ENCODE peak calls at places on chromosomes 7 and 10, in nine cellular contexts. One of them, this sample, is unnamed.

GRCh38 chr7:128732521-128733277 is 6.5 kb upstream of the CALU start:
- DNase-seq in NCI-H1092 treated with DMSO at 0.1 percent for 48 hours: no peak
- DNase-seq in stimulated activated CD4-positive, alpha-beta T cell treated with anti-CD3 and anti-CD28 coated beads, Interleukin-1b, Interleukin-23, amount 100 ng/mL, for 1 hour: no peak
- DNase-seq in choroid plexus epithelial cell: no peak
- DNase-seq in cardiac muscle cell: no peak
- DNase-seq in stimulated activated CD8-positive, alpha-beta memory T cell treated with anti-CD3 and anti-CD28 coated beads, Interleukin-15, amount 100 ng/mL, for 4 hours: no peak
- DNase-seq in HuH-7.5: no peak
- DNase-seq in fibroblast of pulmonary artery: no peak
- DNase-seq in H4: no peak
- DNase-seq in this sample: no peak

GRCh38 chr10:47406870-47407648 is 23.0 kb upstream of the ZNF488 start:
- DNase-seq in NCI-H1092 treated with DMSO at 0.1 percent for 48 hours: no peak
- DNase-seq in stimulated activated CD4-positive, alpha-beta T cell treated with anti-CD3 and anti-CD28 coated beads, Interleukin-1b, Interleukin-23, amount 100 ng/mL, for 1 hour: no peak
- DNase-seq in choroid plexus epithelial cell: peak
- DNase-seq in cardiac muscle cell: no peak
- DNase-seq in stimulated activated CD8-positive, alpha-beta memory T cell treated with anti-CD3 and anti-CD28 coated beads, Interleukin-15, amount 100 ng/mL, for 4 hours: no peak
- DNase-seq in HuH-7.5: peak
- DNase-seq in fibroblast of pulmonary artery: peak
- DNase-seq in H4: peak
- DNase-seq in this sample: peak

GRCh38 chr10:49594594-49594993 is 15.5 kb upstream of the SLC18A3 start:
- DNase-seq in NCI-H1092 treated with DMSO at 0.1 percent for 48 hours: peak
- DNase-seq in stimulated activated CD4-positive, alpha-beta T cell treated with anti-CD3 and anti-CD28 coated beads, Interleukin-1b, Interleukin-23, amount 100 ng/mL, for 1 hour: no peak
- DNase-seq in choroid plexus epithelial cell: peak
- DNase-seq in cardiac muscle cell: peak
- DNase-seq in stimulated activated CD8-positive, alpha-beta memory T cell treated with anti-CD3 and anti-CD28 coated beads, Interleukin-15, amount 100 ng/mL, for 4 hours: no peak
- DNase-seq in HuH-7.5: no peak
- DNase-seq in fibroblast of pulmonary artery: peak
- DNase-seq in H4: peak
- DNase-seq in this sample: peak

GRCh38 chr7:19538036-19538435 is 170.8 kb downstream of the POLR1F start:
- DNase-seq in NCI-H1092 treated with DMSO at 0.1 percent for 48 hours: peak
- DNase-seq in stimulated activated CD4-positive, alpha-beta T cell treated with anti-CD3 and anti-CD28 coated beads, Interleukin-1b, Interleukin-23, amount 100 ng/mL, for 1 hour: no peak
- DNase-seq in choroid plexus epithelial cell: peak
- DNase-seq in cardiac muscle cell: no peak
- DNase-seq in stimulated activated CD8-positive, alpha-beta memory T cell treated with anti-CD3 and anti-CD28 coated beads, Interleukin-15, amount 100 ng/mL, for 4 hours: no peak
- DNase-seq in HuH-7.5: no peak
- DNase-seq in fibroblast of pulmonary artery: peak
- DNase-seq in H4: peak
- DNase-seq in this sample: peak

GRCh38 chr10:21527634-21528451 is 2.4 kb upstream of the SKIDA1 start:
- DNase-seq in NCI-H1092 treated with DMSO at 0.1 percent for 48 hours: peak
- DNase-seq in stimulated activated CD4-positive, alpha-beta T cell treated with anti-CD3 and anti-CD28 coated beads, Interleukin-1b, Interleukin-23, amount 100 ng/mL, for 1 hour: no peak
- DNase-seq in choroid plexus epithelial cell: peak
- DNase-seq in cardiac muscle cell: no peak
- DNase-seq in stimulated activated CD8-positive, alpha-beta memory T cell treated with anti-CD3 and anti-CD28 coated beads, Interleukin-15, amount 100 ng/mL, for 4 hours: no peak
- DNase-seq in HuH-7.5: no peak
- DNase-seq in fibroblast of pulmonary artery: peak
- DNase-seq in H4: peak
- DNase-seq in this sample: peak

GRCh38 chr10:14453593-14453992 is 122.9 kb upstream of the FRMD4A start:
- DNase-seq in NCI-H1092 treated with DMSO at 0.1 percent for 48 hours: no peak
- DNase-seq in stimulated activated CD4-positive, alpha-beta T cell treated with anti-CD3 and anti-CD28 coated beads, Interleukin-1b, Interleukin-23, amount 100 ng/mL, for 1 hour: no peak
- DNase-seq in choroid plexus epithelial cell: no peak
- DNase-seq in cardiac muscle cell: no peak
- DNase-seq in stimulated activated CD8-positive, alpha-beta memory T cell treated with anti-CD3 and anti-CD28 coated beads, Interleukin-15, amount 100 ng/mL, for 4 hours: no peak
- DNase-seq in HuH-7.5: no peak
- DNase-seq in fibroblast of pulmonary artery: no peak
- DNase-seq in H4: no peak
- DNase-seq in this sample: no peak

GRCh38 chr7:102273749-102274712 is 12.6 kb upstream of the SH2B2 start:
- DNase-seq in NCI-H1092 treated with DMSO at 0.1 percent for 48 hours: no peak
- DNase-seq in stimulated activated CD4-positive, alpha-beta T cell treated with anti-CD3 and anti-CD28 coated beads, Interleukin-1b, Interleukin-23, amount 100 ng/mL, for 1 hour: no peak
- DNase-seq in choroid plexus epithelial cell: peak
- DNase-seq in cardiac muscle cell: peak
- DNase-seq in stimulated activated CD8-positive, alpha-beta memory T cell treated with anti-CD3 and anti-CD28 coated beads, Interleukin-15, amount 100 ng/mL, for 4 hours: no peak
- DNase-seq in HuH-7.5: peak
- DNase-seq in fibroblast of pulmonary artery: peak
- DNase-seq in H4: peak
- DNase-seq in this sample: peak

GRCh38 chr7:146635200-146636032 is 518.8 kb downstream of the CNTNAP2 start:
- DNase-seq in NCI-H1092 treated with DMSO at 0.1 percent for 48 hours: peak
- DNase-seq in stimulated activated CD4-positive, alpha-beta T cell treated with anti-CD3 and anti-CD28 coated beads, Interleukin-1b, Interleukin-23, amount 100 ng/mL, for 1 hour: no peak
- DNase-seq in choroid plexus epithelial cell: no peak
- DNase-seq in cardiac muscle cell: peak
- DNase-seq in stimulated activated CD8-positive, alpha-beta memory T cell treated with anti-CD3 and anti-CD28 coated beads, Interleukin-15, amount 100 ng/mL, for 4 hours: no peak
- DNase-seq in HuH-7.5: no peak
- DNase-seq in fibroblast of pulmonary artery: no peak
- DNase-seq in H4: no peak
- DNase-seq in this sample: no peak

GRCh38 chr7:6288270-6288860 is 15.9 kb upstream of the CYTH3 start:
- DNase-seq in NCI-H1092 treated with DMSO at 0.1 percent for 48 hours: no peak
- DNase-seq in stimulated activated CD4-positive, alpha-beta T cell treated with anti-CD3 and anti-CD28 coated beads, Interleukin-1b, Interleukin-23, amount 100 ng/mL, for 1 hour: no peak
- DNase-seq in choroid plexus epithelial cell: no peak
- DNase-seq in cardiac muscle cell: no peak
- DNase-seq in stimulated activated CD8-positive, alpha-beta memory T cell treated with anti-CD3 and anti-CD28 coated beads, Interleukin-15, amount 100 ng/mL, for 4 hours: no peak
- DNase-seq in HuH-7.5: no peak
- DNase-seq in fibroblast of pulmonary artery: no peak
- DNase-seq in H4: no peak
- DNase-seq in this sample: no peak

GRCh38 chr10:76051007-76051936 is 619.8 kb downstream of the LRMDA start:
- DNase-seq in NCI-H1092 treated with DMSO at 0.1 percent for 48 hours: no peak
- DNase-seq in stimulated activated CD4-positive, alpha-beta T cell treated with anti-CD3 and anti-CD28 coated beads, Interleukin-1b, Interleukin-23, amount 100 ng/mL, for 1 hour: no peak
- DNase-seq in choroid plexus epithelial cell: no peak
- DNase-seq in cardiac muscle cell: peak
- DNase-seq in stimulated activated CD8-positive, alpha-beta memory T cell treated with anti-CD3 and anti-CD28 coated beads, Interleukin-15, amount 100 ng/mL, for 4 hours: no peak
- DNase-seq in HuH-7.5: peak
- DNase-seq in fibroblast of pulmonary artery: no peak
- DNase-seq in H4: no peak
- DNase-seq in this sample: no peak

GRCh38 chr7:142125576-142125975 is 14.1 kb downstream of the MGAM2 start:
- DNase-seq in NCI-H1092 treated with DMSO at 0.1 percent for 48 hours: no peak
- DNase-seq in stimulated activated CD4-positive, alpha-beta T cell treated with anti-CD3 and anti-CD28 coated beads, Interleukin-1b, Interleukin-23, amount 100 ng/mL, for 1 hour: no peak
- DNase-seq in choroid plexus epithelial cell: no peak
- DNase-seq in cardiac muscle cell: no peak
- DNase-seq in stimulated activated CD8-positive, alpha-beta memory T cell treated with anti-CD3 and anti-CD28 coated beads, Interleukin-15, amount 100 ng/mL, for 4 hours: no peak
- DNase-seq in HuH-7.5: no peak
- DNase-seq in fibroblast of pulmonary artery: no peak
- DNase-seq in H4: no peak
- DNase-seq in this sample: no peak

GRCh38 chr10:73965890-73966768 is 31.8 kb upstream of the VCL start:
- DNase-seq in NCI-H1092 treated with DMSO at 0.1 percent for 48 hours: no peak
- DNase-seq in stimulated activated CD4-positive, alpha-beta T cell treated with anti-CD3 and anti-CD28 coated beads, Interleukin-1b, Interleukin-23, amount 100 ng/mL, for 1 hour: no peak
- DNase-seq in choroid plexus epithelial cell: peak
- DNase-seq in cardiac muscle cell: peak
- DNase-seq in stimulated activated CD8-positive, alpha-beta memory T cell treated with anti-CD3 and anti-CD28 coated beads, Interleukin-15, amount 100 ng/mL, for 4 hours: no peak
- DNase-seq in HuH-7.5: no peak
- DNase-seq in fibroblast of pulmonary artery: peak
- DNase-seq in H4: peak
- DNase-seq in this sample: peak

GRCh38 chr10:116669080-116669479 is 48.3 kb downstream of the PNLIPRP2 start:
- DNase-seq in NCI-H1092 treated with DMSO at 0.1 percent for 48 hours: no peak
- DNase-seq in stimulated activated CD4-positive, alpha-beta T cell treated with anti-CD3 and anti-CD28 coated beads, Interleukin-1b, Interleukin-23, amount 100 ng/mL, for 1 hour: no peak
- DNase-seq in choroid plexus epithelial cell: no peak
- DNase-seq in cardiac muscle cell: no peak
- DNase-seq in stimulated activated CD8-positive, alpha-beta memory T cell treated with anti-CD3 and anti-CD28 coated beads, Interleukin-15, amount 100 ng/mL, for 4 hours: no peak
- DNase-seq in HuH-7.5: no peak
- DNase-seq in fibroblast of pulmonary artery: no peak
- DNase-seq in H4: no peak
- DNase-seq in this sample: no peak

GRCh38 chr7:45564485-45564884 is 9.7 kb upstream of the ADCY1 start:
- DNase-seq in NCI-H1092 treated with DMSO at 0.1 percent for 48 hours: no peak
- DNase-seq in stimulated activated CD4-positive, alpha-beta T cell treated with anti-CD3 and anti-CD28 coated beads, Interleukin-1b, Interleukin-23, amount 100 ng/mL, for 1 hour: no peak
- DNase-seq in choroid plexus epithelial cell: no peak
- DNase-seq in cardiac muscle cell: peak
- DNase-seq in stimulated activated CD8-positive, alpha-beta memory T cell treated with anti-CD3 and anti-CD28 coated beads, Interleukin-15, amount 100 ng/mL, for 4 hours: no peak
- DNase-seq in HuH-7.5: no peak
- DNase-seq in fibroblast of pulmonary artery: no peak
- DNase-seq in H4: no peak
- DNase-seq in this sample: no peak

GRCh38 chr7:28708033-28708451 is 250.1 kb downstream of the TRIL start:
- DNase-seq in NCI-H1092 treated with DMSO at 0.1 percent for 48 hours: no peak
- DNase-seq in stimulated activated CD4-positive, alpha-beta T cell treated with anti-CD3 and anti-CD28 coated beads, Interleukin-1b, Interleukin-23, amount 100 ng/mL, for 1 hour: no peak
- DNase-seq in choroid plexus epithelial cell: no peak
- DNase-seq in cardiac muscle cell: no peak
- DNase-seq in stimulated activated CD8-positive, alpha-beta memory T cell treated with anti-CD3 and anti-CD28 coated beads, Interleukin-15, amount 100 ng/mL, for 4 hours: no peak
- DNase-seq in HuH-7.5: no peak
- DNase-seq in fibroblast of pulmonary artery: peak
- DNase-seq in H4: no peak
- DNase-seq in this sample: peak

GRCh38 chr7:27697861-27698430 is 35.3 kb upstream of the HIBADH start:
- DNase-seq in NCI-H1092 treated with DMSO at 0.1 percent for 48 hours: no peak
- DNase-seq in stimulated activated CD4-positive, alpha-beta T cell treated with anti-CD3 and anti-CD28 coated beads, Interleukin-1b, Interleukin-23, amount 100 ng/mL, for 1 hour: no peak
- DNase-seq in choroid plexus epithelial cell: peak
- DNase-seq in cardiac muscle cell: no peak
- DNase-seq in stimulated activated CD8-positive, alpha-beta memory T cell treated with anti-CD3 and anti-CD28 coated beads, Interleukin-15, amount 100 ng/mL, for 4 hours: no peak
- DNase-seq in HuH-7.5: no peak
- DNase-seq in fibroblast of pulmonary artery: no peak
- DNase-seq in H4: peak
- DNase-seq in this sample: peak

GRCh38 chr10:2798340-2798739 is 269.0 kb upstream of the PFKP start:
- DNase-seq in NCI-H1092 treated with DMSO at 0.1 percent for 48 hours: peak
- DNase-seq in stimulated activated CD4-positive, alpha-beta T cell treated with anti-CD3 and anti-CD28 coated beads, Interleukin-1b, Interleukin-23, amount 100 ng/mL, for 1 hour: no peak
- DNase-seq in choroid plexus epithelial cell: no peak
- DNase-seq in cardiac muscle cell: no peak
- DNase-seq in stimulated activated CD8-positive, alpha-beta memory T cell treated with anti-CD3 and anti-CD28 coated beads, Interleukin-15, amount 100 ng/mL, for 4 hours: no peak
- DNase-seq in HuH-7.5: no peak
- DNase-seq in fibroblast of pulmonary artery: no peak
- DNase-seq in H4: no peak
- DNase-seq in this sample: no peak

GRCh38 chr7:156751319-156751718 is 110.7 kb downstream of the RNF32 start:
- DNase-seq in NCI-H1092 treated with DMSO at 0.1 percent for 48 hours: no peak
- DNase-seq in stimulated activated CD4-positive, alpha-beta T cell treated with anti-CD3 and anti-CD28 coated beads, Interleukin-1b, Interleukin-23, amount 100 ng/mL, for 1 hour: peak
- DNase-seq in choroid plexus epithelial cell: peak
- DNase-seq in cardiac muscle cell: no peak
- DNase-seq in stimulated activated CD8-positive, alpha-beta memory T cell treated with anti-CD3 and anti-CD28 coated beads, Interleukin-15, amount 100 ng/mL, for 4 hours: no peak
- DNase-seq in HuH-7.5: no peak
- DNase-seq in fibroblast of pulmonary artery: peak
- DNase-seq in H4: peak
- DNase-seq in this sample: peak

GRCh38 chr7:80277434-80278427 is 143.1 kb downstream of the GNAI1 start:
- DNase-seq in NCI-H1092 treated with DMSO at 0.1 percent for 48 hours: no peak
- DNase-seq in stimulated activated CD4-positive, alpha-beta T cell treated with anti-CD3 and anti-CD28 coated beads, Interleukin-1b, Interleukin-23, amount 100 ng/mL, for 1 hour: no peak
- DNase-seq in choroid plexus epithelial cell: peak
- DNase-seq in cardiac muscle cell: no peak
- DNase-seq in stimulated activated CD8-positive, alpha-beta memory T cell treated with anti-CD3 and anti-CD28 coated beads, Interleukin-15, amount 100 ng/mL, for 4 hours: no peak
- DNase-seq in HuH-7.5: no peak
- DNase-seq in fibroblast of pulmonary artery: peak
- DNase-seq in H4: peak
- DNase-seq in this sample: peak

GRCh38 chr7:27723086-27723485 is 16.9 kb upstream of the TAX1BP1 start:
- DNase-seq in NCI-H1092 treated with DMSO at 0.1 percent for 48 hours: peak
- DNase-seq in stimulated activated CD4-positive, alpha-beta T cell treated with anti-CD3 and anti-CD28 coated beads, Interleukin-1b, Interleukin-23, amount 100 ng/mL, for 1 hour: no peak
- DNase-seq in choroid plexus epithelial cell: peak
- DNase-seq in cardiac muscle cell: no peak
- DNase-seq in stimulated activated CD8-positive, alpha-beta memory T cell treated with anti-CD3 and anti-CD28 coated beads, Interleukin-15, amount 100 ng/mL, for 4 hours: no peak
- DNase-seq in HuH-7.5: no peak
- DNase-seq in fibroblast of pulmonary artery: peak
- DNase-seq in H4: peak
- DNase-seq in this sample: peak